ENCODE peak calls at places on chromosomes 2 and 18, in six cellular contexts. One of them, this sample, is unnamed.

GRCh38 chr2:75528221-75528977 is 32.3 kb downstream of the EVA1A start:
- DNase-seq in lower leg skin: no peak
- DNase-seq in astrocyte of the spinal cord: no peak
- DNase-seq in HL-60: no peak
- DNase-seq in PC-3: peak
- DNase-seq in transverse colon: no peak
- DNase-seq in this sample: peak

GRCh38 chr2:227655454-227655853 is 11.2 kb upstream of the SCYGR5 start:
- DNase-seq in transverse colon: no peak
- DNase-seq in PC-3: peak
- DNase-seq in lower leg skin: no peak
- DNase-seq in HL-60: no peak
- DNase-seq in astrocyte of the spinal cord: peak
- DNase-seq in this sample: peak

GRCh38 chr18:67599277-67599676 is 82.8 kb upstream of the DSEL start:
- DNase-seq in lower leg skin: no peak
- DNase-seq in transverse colon: no peak
- DNase-seq in HL-60: no peak
- DNase-seq in PC-3: peak
- DNase-seq in astrocyte of the spinal cord: peak
- DNase-seq in this sample: no peak

GRCh38 chr18:42921261-42921737 is 194.2 kb downstream of the RIT2 start:
- DNase-seq in lower leg skin: no peak
- DNase-seq in PC-3: no peak
- DNase-seq in transverse colon: no peak
- DNase-seq in astrocyte of the spinal cord: no peak
- DNase-seq in HL-60: no peak
- DNase-seq in this sample: no peak

GRCh38 chr2:19775315-19775714 is 126.5 kb downstream of the TTC32 start:
- DNase-seq in transverse colon: no peak
- DNase-seq in lower leg skin: peak
- DNase-seq in PC-3: no peak
- DNase-seq in HL-60: no peak
- DNase-seq in astrocyte of the spinal cord: no peak
- DNase-seq in this sample: no peak

GRCh38 chr2:114022360-114023085 is 132.6 kb downstream of the ACTR3 start:
- DNase-seq in PC-3: peak
- DNase-seq in transverse colon: no peak
- DNase-seq in HL-60: no peak
- DNase-seq in astrocyte of the spinal cord: peak
- DNase-seq in lower leg skin: no peak
- DNase-seq in this sample: peak

GRCh38 chr18:13366977-13367892 is 148.7 kb downstream of the LDLRAD4 start:
- DNase-seq in PC-3: no peak
- DNase-seq in astrocyte of the spinal cord: no peak
- DNase-seq in lower leg skin: peak
- DNase-seq in transverse colon: no peak
- DNase-seq in HL-60: no peak
- DNase-seq in this sample: no peak

GRCh38 chr2:44398243-44398897 is 36.6 kb downstream of the CAMKMT start:
- DNase-seq in transverse colon: no peak
- DNase-seq in HL-60: no peak
- DNase-seq in PC-3: no peak
- DNase-seq in astrocyte of the spinal cord: no peak
- DNase-seq in lower leg skin: no peak
- DNase-seq in this sample: no peak

GRCh38 chr18:46386788-46387187 is 270.2 kb downstream of the LOXHD1 start:
- DNase-seq in transverse colon: no peak
- DNase-seq in astrocyte of the spinal cord: no peak
- DNase-seq in HL-60: no peak
- DNase-seq in PC-3: no peak
- DNase-seq in lower leg skin: no peak
- DNase-seq in this sample: no peak

GRCh38 chr2:120477831-120478481 is 132.0 kb downstream of the INHBB start:
- DNase-seq in astrocyte of the spinal cord: no peak
- DNase-seq in PC-3: no peak
- DNase-seq in transverse colon: no peak
- DNase-seq in lower leg skin: peak
- DNase-seq in HL-60: no peak
- DNase-seq in this sample: no peak

GRCh38 chr2:65662654-65663432 is 230.4 kb upstream of the SPRED2 start:
- DNase-seq in HL-60: no peak
- DNase-seq in astrocyte of the spinal cord: peak
- DNase-seq in transverse colon: peak
- DNase-seq in PC-3: peak
- DNase-seq in lower leg skin: no peak
- DNase-seq in this sample: peak

GRCh38 chr2:105950521-105951389 is 206.0 kb downstream of the NCK2 start:
- DNase-seq in PC-3: no peak
- DNase-seq in lower leg skin: no peak
- DNase-seq in HL-60: no peak
- DNase-seq in transverse colon: no peak
- DNase-seq in astrocyte of the spinal cord: peak
- DNase-seq in this sample: no peak

GRCh38 chr2:208501217-208501616 is 94.6 kb downstream of the PTH2R start:
- DNase-seq in lower leg skin: no peak
- DNase-seq in HL-60: no peak
- DNase-seq in PC-3: no peak
- DNase-seq in astrocyte of the spinal cord: no peak
- DNase-seq in transverse colon: peak
- DNase-seq in this sample: no peak

GRCh38 chr2:72893594-72894319 is 6.5 kb downstream of the SPR start:
- DNase-seq in lower leg skin: peak
- DNase-seq in PC-3: peak
- DNase-seq in HL-60: peak
- DNase-seq in astrocyte of the spinal cord: peak
- DNase-seq in transverse colon: peak
- DNase-seq in this sample: peak

GRCh38 chr2:31319391-31320175 is 85.6 kb downstream of the EHD3 start:
- DNase-seq in astrocyte of the spinal cord: peak
- DNase-seq in HL-60: peak
- DNase-seq in transverse colon: peak
- DNase-seq in PC-3: no peak
- DNase-seq in lower leg skin: no peak
- DNase-seq in this sample: peak

GRCh38 chr2:154161286-154161685 is 289.6 kb downstream of the GALNT13 start:
- DNase-seq in PC-3: no peak
- DNase-seq in astrocyte of the spinal cord: no peak
- DNase-seq in transverse colon: no peak
- DNase-seq in HL-60: no peak
- DNase-seq in lower leg skin: no peak
- DNase-seq in this sample: no peak

GRCh38 chr2:239440511-239440959 is 39.7 kb upstream of the HDAC4 start:
- DNase-seq in astrocyte of the spinal cord: peak
- DNase-seq in PC-3: no peak
- DNase-seq in lower leg skin: peak
- DNase-seq in transverse colon: no peak
- DNase-seq in HL-60: no peak
- DNase-seq in this sample: no peak

GRCh38 chr2:170425291-170425751 is 247.4 kb downstream of the MYO3B start:
- DNase-seq in transverse colon: no peak
- DNase-seq in astrocyte of the spinal cord: no peak
- DNase-seq in HL-60: no peak
- DNase-seq in PC-3: peak
- DNase-seq in lower leg skin: no peak
- DNase-seq in this sample: peak

GRCh38 chr2:171852489-171852888 is 41.6 kb downstream of the SLC25A12 start:
- DNase-seq in PC-3: no peak
- DNase-seq in HL-60: no peak
- DNase-seq in transverse colon: no peak
- DNase-seq in astrocyte of the spinal cord: no peak
- DNase-seq in lower leg skin: no peak
- DNase-seq in this sample: no peak

GRCh38 chr2:149180226-149180875 is 141.9 kb downstream of the LYPD6B start:
- DNase-seq in HL-60: no peak
- DNase-seq in PC-3: no peak
- DNase-seq in lower leg skin: no peak
- DNase-seq in astrocyte of the spinal cord: no peak
- DNase-seq in transverse colon: no peak
- DNase-seq in this sample: peak

GRCh38 chr2:106197878-106198277 is 3.8 kb upstream of the UXS1 start:
- DNase-seq in lower leg skin: no peak
- DNase-seq in PC-3: peak
- DNase-seq in HL-60: no peak
- DNase-seq in astrocyte of the spinal cord: peak
- DNase-seq in transverse colon: no peak
- DNase-seq in this sample: peak

GRCh38 chr2:143282684-143283083 is 153.5 kb downstream of the ARHGAP15 start:
- DNase-seq in lower leg skin: no peak
- DNase-seq in transverse colon: no peak
- DNase-seq in HL-60: peak
- DNase-seq in PC-3: peak
- DNase-seq in astrocyte of the spinal cord: no peak
- DNase-seq in this sample: no peak

GRCh38 chr2:75292826-75293225 is 93.5 kb upstream of the TACR1 start:
- DNase-seq in HL-60: no peak
- DNase-seq in transverse colon: no peak
- DNase-seq in astrocyte of the spinal cord: peak
- DNase-seq in lower leg skin: no peak
- DNase-seq in PC-3: peak
- DNase-seq in this sample: peak

GRCh38 chr2:161796192-161796591 is 172.0 kb downstream of the SLC4A10 start:
- DNase-seq in transverse colon: no peak
- DNase-seq in PC-3: no peak
- DNase-seq in lower leg skin: peak
- DNase-seq in HL-60: peak
- DNase-seq in astrocyte of the spinal cord: no peak
- DNase-seq in this sample: no peak

GRCh38 chr2:17539596-17539992 is 902 bp upstream of the VSNL1 start:
- DNase-seq in HL-60: no peak
- DNase-seq in lower leg skin: no peak
- DNase-seq in PC-3: no peak
- DNase-seq in astrocyte of the spinal cord: peak
- DNase-seq in transverse colon: peak
- DNase-seq in this sample: no peak

GRCh38 chr2:12716250-12717190 is at the start of gene TRIB2:
- DNase-seq in HL-60: peak
- DNase-seq in transverse colon: peak
- DNase-seq in astrocyte of the spinal cord: peak
- DNase-seq in lower leg skin: peak
- DNase-seq in PC-3: peak
- DNase-seq in this sample: peak

GRCh38 chr18:9947248-9947647 is 33.4 kb downstream of the VAPA start:
- DNase-seq in transverse colon: no peak
- DNase-seq in HL-60: no peak
- DNase-seq in lower leg skin: no peak
- DNase-seq in PC-3: peak
- DNase-seq in astrocyte of the spinal cord: no peak
- DNase-seq in this sample: no peak

GRCh38 chr2:141911485-141912066 is 219.2 kb downstream of the LRP1B start:
- DNase-seq in astrocyte of the spinal cord: peak
- DNase-seq in lower leg skin: no peak
- DNase-seq in transverse colon: no peak
- DNase-seq in HL-60: peak
- DNase-seq in PC-3: peak
- DNase-seq in this sample: no peak
- TF ChIP-seq CTCF in astrocyte of the spinal cord: peak
- TF ChIP-seq CTCF in lower leg skin: no peak
- TF ChIP-seq CTCF in transverse colon: no peak
- TF ChIP-seq CTCF in HL-60: peak
- TF ChIP-seq CTCF in PC-3: peak
- TF ChIP-seq CTCF in this sample: peak

DNA sequence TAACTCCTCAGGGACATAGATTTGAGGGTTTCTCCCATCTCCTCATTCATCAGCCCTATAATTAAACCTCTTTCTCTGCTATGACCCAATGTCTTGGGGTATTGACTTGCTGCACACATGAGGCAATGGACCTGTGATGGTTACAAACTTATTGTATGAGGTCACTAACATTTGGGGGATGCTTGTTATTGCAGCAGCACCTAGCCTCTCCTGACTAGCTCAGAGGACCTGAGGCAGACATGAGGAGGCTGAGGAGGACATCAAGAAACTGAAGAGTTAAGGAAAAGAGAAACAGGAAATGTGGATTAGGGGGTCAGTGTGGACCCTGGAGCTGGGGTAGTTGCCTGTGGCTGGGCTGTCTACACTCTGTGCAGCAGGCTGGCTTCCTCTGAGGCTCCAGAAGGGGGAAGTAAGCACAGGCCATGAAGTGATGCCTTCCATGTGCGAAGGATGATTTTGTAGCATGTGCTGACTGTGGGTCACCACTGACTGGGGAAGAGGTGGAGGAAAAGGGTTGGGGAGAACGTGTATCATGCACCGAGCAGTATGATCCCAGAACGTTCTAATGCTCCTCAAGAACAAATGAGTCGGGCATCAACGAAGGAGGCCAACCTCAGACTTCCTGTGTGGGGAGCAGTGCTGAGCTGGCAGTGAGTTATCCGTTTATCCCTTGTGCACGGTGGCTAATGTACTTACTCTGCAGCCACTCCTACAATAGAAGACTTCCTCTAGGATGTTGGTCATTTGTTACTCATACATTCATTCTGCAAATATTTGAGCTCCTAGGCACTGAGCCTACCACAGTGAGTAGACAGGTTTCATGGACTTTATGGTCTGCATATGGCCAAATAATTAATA is 42.1 kb upstream of the RFX8 start:
- DNase-seq in lower leg skin: no peak
- DNase-seq in astrocyte of the spinal cord: peak
- DNase-seq in HL-60: peak
- DNase-seq in transverse colon: no peak
- DNase-seq in PC-3: peak
- DNase-seq in this sample: peak
- TF ChIP-seq CTCF in lower leg skin: no peak
- TF ChIP-seq CTCF in astrocyte of the spinal cord: no peak
- TF ChIP-seq CTCF in HL-60: no peak
- TF ChIP-seq CTCF in transverse colon: no peak
- TF ChIP-seq CTCF in PC-3: no peak
- TF ChIP-seq CTCF in this sample: peak

DNA sequence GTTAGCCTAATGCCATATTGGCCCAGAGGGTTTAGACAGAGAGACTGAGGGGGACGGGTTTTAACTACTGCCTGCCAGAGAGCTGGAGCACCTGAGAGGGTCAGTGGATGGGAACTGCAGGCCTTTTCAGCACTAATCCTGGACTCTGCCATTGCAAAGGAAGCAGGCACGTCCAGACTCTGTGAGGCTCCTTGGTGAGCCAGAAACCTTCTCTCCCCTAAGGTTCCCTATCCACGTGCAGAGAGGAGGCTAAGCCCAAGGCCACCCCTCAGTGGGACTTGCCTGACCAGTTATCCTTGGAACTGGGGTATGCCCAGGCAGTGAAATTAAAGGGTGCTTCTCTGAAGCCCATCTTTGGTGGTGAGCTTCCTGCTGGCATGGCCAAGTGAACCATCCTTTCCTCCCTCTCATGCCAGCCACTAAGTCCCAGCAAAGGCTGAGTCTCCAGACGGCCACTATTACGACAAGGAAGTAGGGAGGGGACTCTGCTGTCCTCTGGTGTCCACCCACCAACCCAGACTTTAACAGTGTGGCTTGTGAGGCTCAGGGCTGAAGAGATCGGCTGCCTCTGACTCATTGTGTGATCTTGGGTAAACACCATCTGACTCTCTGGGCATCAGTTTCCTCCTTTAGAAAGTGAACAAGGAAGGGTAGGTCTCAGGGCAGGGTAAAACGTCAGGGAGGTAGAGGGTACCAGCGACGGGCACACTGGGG is 3.9 kb upstream of the MLPH start:
- DNase-seq in transverse colon: peak
- DNase-seq in HL-60: no peak
- DNase-seq in PC-3: peak
- DNase-seq in astrocyte of the spinal cord: peak
- DNase-seq in lower leg skin: no peak
- DNase-seq in this sample: peak
- TF ChIP-seq CTCF in transverse colon: no peak
- TF ChIP-seq CTCF in HL-60: no peak
- TF ChIP-seq CTCF in PC-3: peak
- TF ChIP-seq CTCF in astrocyte of the spinal cord: peak
- TF ChIP-seq CTCF in lower leg skin: no peak
- TF ChIP-seq CTCF in this sample: peak

GRCh38 chr2:240586919-240587800 is 626 bp downstream of the CAPN10 start:
- DNase-seq in transverse colon: peak
- DNase-seq in lower leg skin: no peak
- DNase-seq in HL-60: peak
- DNase-seq in astrocyte of the spinal cord: no peak
- DNase-seq in PC-3: peak
- DNase-seq in this sample: peak
- TF ChIP-seq CTCF in transverse colon: no peak
- TF ChIP-seq CTCF in lower leg skin: no peak
- TF ChIP-seq CTCF in HL-60: no peak
- TF ChIP-seq CTCF in astrocyte of the spinal cord: no peak
- TF ChIP-seq CTCF in PC-3: no peak
- TF ChIP-seq CTCF in this sample: no peak